ENCODE peak calls at places on chromosomes 16 and 17, in seven cellular contexts. T is SK-N-SH, M is K562, P is HepG2, V is HCT116, Q is H1, F is GM12878. U is an unnamed sample.

GRCh38 chr16:87132361-87133014 is 184.7 kb downstream of the C16orf95 start:
- DNase-seq in T (no peak), M (no peak), P (peak; percentile 73), V (peak; percentile 26), Q (no peak), F (no peak), U (no peak)

GRCh38 chr16:16018705-16019104 is 69.3 kb downstream of the ABCC1 start:
- DNase-seq in T (no peak), M (no peak), P (peak; percentile 40), V (no peak), Q (no peak), F (no peak), U (no peak)

GRCh38 chr17:67578058-67578457 is 139.7 kb upstream of the NOL11 start:
- DNase-seq in T (no peak), M (no peak), P (no peak), V (no peak), Q (no peak), F (peak; percentile 80), U (no peak)

GRCh38 chr16:87583453-87584131 is 18.7 kb upstream of the JPH3 start:
- DNase-seq in T (no peak), M (no peak), P (no peak), V (no peak), Q (no peak), F (no peak), U (no peak)

GRCh38 chr17:16374129-16374528 is 6.8 kb upstream of the UBB start:
- DNase-seq in T (no peak), M (no peak), P (no peak), V (no peak), Q (no peak), F (no peak), U (no peak)

GRCh38 chr16:85399583-85400284 is 213.4 kb upstream of the GSE1 start:
- DNase-seq in T (no peak), M (no peak), P (no peak), V (no peak), Q (peak; percentile 46), F (no peak), U (no peak)

GRCh38 chr16:78705694-78706093 is 606.2 kb downstream of the WWOX start:
- DNase-seq in T (peak; percentile 4), M (peak; percentile 35), P (peak; percentile 82), V (no peak), Q (no peak), F (peak; percentile 9), U (no peak)

GRCh38 chr16:58843675-58844074 is 109.6 kb upstream of the GOT2 start:
- DNase-seq in T (peak; percentile 42), M (peak; percentile 21), P (peak; percentile 44), V (peak; percentile 3), Q (no peak), F (peak; percentile 12), U (no peak)

GRCh38 chr16:70750893-70751467 is 50.0 kb downstream of the VAC14 start:
- DNase-seq in T (no peak), M (no peak), P (no peak), V (no peak), Q (no peak), F (no peak), U (no peak)

GRCh38 chr17:15143524-15143923 is 121.6 kb downstream of the PMP22 start:
- DNase-seq in T (no peak), M (no peak), P (no peak), V (no peak), Q (no peak), F (no peak), U (no peak)

GRCh38 chr16:31455601-31456314 is 3.5 kb upstream of the ARMC5 start:
- DNase-seq in T (peak; percentile 12), M (no peak), P (no peak), V (no peak), Q (peak; percentile 73), F (no peak), U (peak; percentile 35)

GRCh38 chr16:8826278-8826879 is 28.7 kb downstream of the PMM2 start:
- DNase-seq in T (peak; percentile 69), M (no peak), P (no peak), V (no peak), Q (no peak), F (no peak), U (no peak)

GRCh38 chr17:45997166-45997565 is 1.9 kb upstream of the STH start:
- DNase-seq in T (no peak), M (no peak), P (no peak), V (no peak), Q (no peak), F (no peak), U (no peak)

GRCh38 chr16:4631444-4631843 is 6.8 kb downstream of the MGRN1 start:
- DNase-seq in T (no peak), M (no peak), P (no peak), V (no peak), Q (no peak), F (no peak), U (no peak)

GRCh38 chr16:53445534-53445933 is 11.3 kb downstream of the RBL2 start:
- DNase-seq in T (no peak), M (no peak), P (no peak), V (no peak), Q (no peak), F (no peak), U (no peak)

GRCh38 chr16:38941-39892 is 14.2 kb downstream of the POLR3K start:
- DNase-seq in T (no peak), M (no peak), P (no peak), V (no peak), Q (no peak), F (peak; percentile 79), U (no peak)

GRCh38 chr17:30970757-30971567 is at the start of gene RNF135:
- DNase-seq in T (no peak), M (no peak), P (no peak), V (peak; percentile 63), Q (peak; percentile 85), F (no peak), U (peak; percentile 95)

DNA sequence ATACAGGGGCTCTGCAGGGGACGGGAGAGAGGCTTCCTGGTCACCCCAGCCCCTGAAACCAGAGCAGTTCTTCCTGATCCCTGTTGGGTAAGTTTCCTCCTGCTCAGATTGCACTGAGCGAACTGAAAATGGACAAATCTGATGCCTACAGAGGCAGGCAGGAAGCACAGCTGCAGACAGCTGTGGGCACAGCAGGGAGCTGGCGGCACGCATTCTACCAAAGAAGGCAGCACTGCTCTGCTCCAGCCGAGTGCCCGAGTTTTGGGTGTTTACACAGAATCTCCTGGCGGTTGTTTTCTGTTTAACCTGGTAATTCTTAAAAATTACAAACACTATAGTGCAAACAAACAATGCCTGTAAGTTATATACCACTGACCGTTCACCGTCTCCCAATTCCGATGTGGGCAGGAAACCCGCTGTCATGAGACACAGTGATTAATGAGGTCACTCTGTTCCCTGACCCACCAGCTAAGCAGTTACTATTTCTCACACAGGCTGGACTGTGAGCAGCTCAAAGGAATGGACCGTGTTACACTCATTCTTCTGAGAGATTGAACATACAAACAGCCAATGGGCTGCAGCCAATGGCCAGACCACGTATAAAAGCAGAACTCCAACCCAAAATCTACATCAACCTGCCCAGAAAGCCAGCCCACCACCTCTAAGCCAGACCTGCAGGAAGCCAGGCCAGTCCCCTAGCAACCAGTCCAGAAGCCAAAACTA is 25.5 kb downstream of the NSMCE1 start:
- DNase-seq in T (no peak), M (peak; percentile 24), P (peak; percentile 83), V (no peak), Q (no peak), F (peak; percentile 71), U (no peak)
- TF ChIP-seq JUND in T (no peak), M (no peak), P (peak; percentile 9), V (no peak), Q (no peak), F (no peak), U (no peak)

DNA sequence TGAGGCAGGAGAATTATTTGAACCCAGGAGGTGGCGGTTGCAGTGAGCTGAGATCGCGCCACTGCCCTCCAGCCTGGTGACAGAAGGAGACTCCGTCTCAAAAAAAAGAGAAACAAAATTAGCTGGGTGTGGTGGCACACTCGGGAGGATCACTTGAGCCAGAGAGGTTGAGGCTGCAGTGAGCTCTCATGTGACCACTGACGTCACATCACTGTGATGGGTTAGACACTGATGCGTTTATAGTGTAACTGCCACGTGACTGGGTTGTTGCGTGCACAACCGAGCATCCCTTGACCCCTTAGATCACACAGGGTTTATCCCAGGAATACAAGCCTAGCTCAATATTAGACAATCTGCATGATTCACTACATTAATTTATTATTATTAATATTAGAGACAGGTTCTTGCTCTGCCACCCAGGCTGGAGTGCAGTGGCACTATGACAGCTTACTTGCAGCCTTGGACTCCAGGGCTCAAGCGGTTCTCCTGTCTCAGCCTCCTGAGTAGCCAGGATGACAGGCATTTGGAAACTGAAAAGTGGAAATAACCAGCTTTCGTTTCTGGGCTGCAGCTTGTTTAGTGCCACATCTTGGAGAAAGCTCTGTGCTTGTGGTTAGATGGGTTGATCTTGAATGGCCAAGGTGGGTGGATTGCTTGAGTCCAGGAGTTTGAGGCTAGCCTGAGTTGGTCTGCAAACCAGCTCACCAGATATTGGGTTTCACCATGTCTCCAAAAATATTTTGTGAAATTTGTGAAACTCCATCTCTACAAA is 26.4 kb upstream of the ABR start:
- DNase-seq in T (no peak), M (no peak), P (no peak), V (no peak), Q (no peak), F (no peak), U (no peak)
- TF ChIP-seq JUND in T (no peak), M (no peak), P (no peak), V (no peak), Q (no peak), F (no peak), U (no peak)

DNA sequence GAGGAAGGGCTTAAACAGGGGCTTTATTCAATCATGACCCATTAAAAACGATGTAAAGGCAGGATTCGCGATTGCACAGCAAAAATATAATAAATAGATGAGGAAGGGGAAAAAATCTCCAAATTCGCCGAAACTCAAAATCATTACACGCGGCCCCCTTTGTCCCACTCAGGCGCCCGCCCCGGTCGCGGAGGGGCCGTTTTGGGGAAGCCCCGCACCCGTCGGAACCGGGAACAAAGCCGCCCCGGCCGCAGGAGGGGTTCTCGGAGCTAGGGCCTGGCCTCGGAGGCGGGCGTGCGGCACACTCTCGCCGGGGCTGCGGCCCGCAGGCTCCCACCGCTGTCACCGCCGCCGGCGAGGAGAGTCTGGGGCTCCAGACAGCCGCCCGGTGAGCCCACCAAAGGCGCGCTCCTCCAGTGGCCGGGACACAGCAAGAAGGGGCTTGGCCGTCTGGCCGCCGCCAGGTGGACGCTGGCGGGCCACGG is 521 bp downstream of the C16orf87 start:
- DNase-seq in T (no peak), M (no peak), P (no peak), V (no peak), Q (no peak), F (no peak), U (no peak)
- TF ChIP-seq JUND in T (no peak), M (no peak), P (no peak), V (no peak), Q (no peak), F (no peak), U (no peak)

DNA sequence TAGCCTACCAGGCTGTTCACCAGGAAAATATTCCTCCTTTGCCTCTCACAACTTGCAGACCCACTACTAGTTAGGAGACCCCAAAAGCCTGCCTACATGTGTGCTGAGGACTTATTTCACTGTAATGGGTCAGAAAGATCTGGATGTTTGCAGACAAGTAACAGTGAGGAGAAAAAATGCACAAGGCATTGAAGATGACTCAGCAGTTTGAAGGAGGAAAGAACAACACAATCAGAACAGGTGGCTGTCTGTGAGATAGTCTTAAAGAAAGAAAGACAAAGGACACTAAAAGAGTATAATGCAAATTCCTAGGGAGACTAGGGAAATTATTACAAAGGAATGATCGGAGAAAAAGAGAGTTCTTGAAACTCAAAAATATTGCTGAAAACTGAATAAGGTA is 69.0 kb downstream of the ANKFN1 start:
- DNase-seq in T (no peak), M (no peak), P (no peak), V (no peak), Q (no peak), F (no peak), U (peak; percentile 27)
- TF ChIP-seq JUND in T (no peak), M (no peak), P (no peak), V (no peak), Q (no peak), F (no peak), U (no peak)

U was measured in T47D.